ENCODE peak calls at places on chromosome 13, in ten cellular contexts. C, Q, F, X, U, S, W, G, B and K are unnamed samples.

GRCh38 chr13:28239374-28239773 is 101.0 kb downstream of the PAN3 start:
- DNase-seq in C (no peak), Q (no peak), F (no peak), X (no peak), U (no peak), S (no peak), W (no peak), G (no peak), B (no peak), K (no peak)

GRCh38 chr13:112768795-112769411 is 79.1 kb downstream of the ATP11A start:
- DNase-seq in C (no peak), Q (peak), F (no peak), X (no peak), U (no peak), S (no peak), W (no peak), G (no peak), B (no peak), K (no peak)

GRCh38 chr13:106143392-106143791 is 392.1 kb downstream of the EFNB2 start:
- DNase-seq in C (no peak), Q (peak), F (no peak), X (no peak), U (no peak), S (no peak), W (no peak), G (no peak), B (no peak), K (no peak)

GRCh38 chr13:52348983-52349780 is 56.8 kb downstream of the THSD1 start:
- DNase-seq in C (no peak), Q (peak), F (no peak), X (peak), U (no peak), S (no peak), W (no peak), G (no peak), B (no peak), K (no peak)

GRCh38 chr13:94323746-94324408 is 155.6 kb downstream of the DCT start:
- DNase-seq in C (no peak), Q (no peak), F (no peak), X (no peak), U (no peak), S (no peak), W (no peak), G (no peak), B (no peak), K (peak)

GRCh38 chr13:99265162-99265822 is 7.1 kb upstream of the GPR18 start:
- DNase-seq in C (no peak), Q (no peak), F (no peak), X (no peak), U (no peak), S (no peak), W (no peak), G (no peak), B (no peak), K (no peak)

GRCh38 chr13:106372199-106373160 is 163.0 kb downstream of the EFNB2 start:
- DNase-seq in C (no peak), Q (no peak), F (no peak), X (peak), U (no peak), S (no peak), W (no peak), G (no peak), B (no peak), K (no peak)

GRCh38 chr13:36549126-36549702 is 116.9 kb downstream of the CCNA1 start:
- DNase-seq in C (no peak), Q (no peak), F (no peak), X (no peak), U (no peak), S (no peak), W (no peak), G (no peak), B (no peak), K (no peak)

GRCh38 chr13:41565221-41565620 is 107.9 kb downstream of the RGCC start:
- DNase-seq in C (no peak), Q (no peak), F (no peak), X (peak), U (no peak), S (no peak), W (no peak), G (no peak), B (no peak), K (no peak)

GRCh38 chr13:46632171-46632570 is 79.2 kb downstream of the LRCH1 start:
- DNase-seq in C (no peak), Q (no peak), F (no peak), X (no peak), U (no peak), S (no peak), W (no peak), G (no peak), B (no peak), K (no peak)

GRCh38 chr13:75357576-75358295 is 124.2 kb downstream of the TBC1D4 start:
- DNase-seq in C (peak), Q (peak), F (no peak), X (no peak), U (no peak), S (no peak), W (no peak), G (peak), B (no peak), K (peak)
- TF ChIP-seq CTCF in C (peak), Q (peak), F (no peak), X (peak), U (peak), S (no peak), W (no peak), G (peak), B (peak), K (peak)

DNA sequence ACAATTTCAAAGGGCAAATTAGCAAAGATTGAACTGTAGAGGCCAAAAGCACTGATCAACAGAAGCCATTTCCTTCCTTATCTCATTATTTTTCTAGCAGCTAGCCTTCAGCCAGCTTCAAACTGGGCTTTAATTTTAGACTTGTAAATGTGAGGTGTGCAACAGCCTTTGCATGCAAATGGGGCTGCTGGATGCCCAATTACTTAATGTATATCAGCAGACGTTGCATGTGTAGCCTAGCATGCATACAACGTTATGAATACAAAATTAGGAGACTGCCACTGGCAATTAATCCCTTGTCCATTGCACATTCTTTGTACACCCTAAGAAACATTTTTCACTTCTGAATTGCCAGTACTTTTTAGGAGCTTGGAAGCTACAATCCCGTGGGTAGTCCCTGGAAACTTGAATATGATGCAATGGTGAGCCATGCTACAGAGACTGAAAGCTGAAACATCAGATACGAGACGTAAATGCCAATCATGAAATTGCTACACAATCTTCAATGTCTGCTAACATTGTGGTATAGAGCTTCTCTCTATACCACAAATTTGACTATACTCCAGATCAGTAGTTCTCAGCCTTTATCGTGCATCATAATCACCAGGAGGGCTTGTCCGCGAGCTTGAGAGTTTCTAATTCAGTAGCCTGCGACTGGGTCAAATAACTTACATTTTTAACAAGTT is 20.2 kb downstream of the EPSTI1 start:
- DNase-seq in C (no peak), Q (no peak), F (no peak), X (peak), U (no peak), S (no peak), W (no peak), G (no peak), B (no peak), K (no peak)
- H3K4me3 ChIP-seq in C (no peak), Q (no peak), F (no peak), X (no peak), U (no peak), S (no peak), W (no peak), G (no peak), B (no peak), K (no peak)

GRCh38 chr13:81795710-81796109 is 1454.8 kb upstream of the SPRY2 start:
- DNase-seq in C (no peak), Q (no peak), F (no peak), X (no peak), U (no peak), S (no peak), W (no peak), G (no peak), B (no peak), K (no peak)

DNA sequence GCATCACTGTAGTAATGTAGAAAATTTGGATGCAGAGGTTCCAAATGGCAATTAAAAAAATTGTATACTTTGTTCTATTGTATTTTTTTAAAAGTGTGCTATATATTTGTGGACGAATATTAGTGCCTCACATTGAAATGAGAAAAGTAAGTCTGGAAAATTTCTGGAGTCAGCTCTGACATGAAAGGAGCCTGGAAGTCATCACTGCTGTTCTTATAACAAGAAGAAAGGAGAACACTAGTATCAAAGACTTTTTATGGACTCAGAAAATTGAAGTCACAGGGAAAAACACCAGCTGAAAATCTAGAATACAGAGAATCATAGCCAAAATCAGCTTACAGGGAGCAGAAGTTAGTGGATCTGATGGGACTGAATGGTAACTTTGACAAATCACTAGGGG is 1450.7 kb upstream of the SPRY2 start:
- DNase-seq in C (no peak), Q (no peak), F (no peak), X (no peak), U (no peak), S (no peak), W (no peak), G (peak), B (no peak), K (no peak)
- TF ChIP-seq CTCF in C (no peak), Q (no peak), F (no peak), X (no peak), U (no peak), S (no peak), W (no peak), G (no peak), B (no peak), K (no peak)

GRCh38 chr13:44932850-44933251 is 56.4 kb downstream of the NUFIP1 start:
- DNase-seq in C (no peak), Q (peak), F (no peak), X (peak), U (no peak), S (no peak), W (no peak), G (no peak), B (no peak), K (no peak)

GRCh38 chr13:44929691-44930090 is 59.6 kb downstream of the NUFIP1 start:
- DNase-seq in C (no peak), Q (no peak), F (no peak), X (no peak), U (no peak), S (no peak), W (no peak), G (no peak), B (no peak), K (no peak)

GRCh38 chr13:44932171-44932849 is 57.0 kb downstream of the NUFIP1 start:
- DNase-seq in C (no peak), Q (peak), F (no peak), X (peak), U (no peak), S (no peak), W (no peak), G (no peak), B (no peak), K (no peak)

GRCh38 chr13:44930280-44930679 is 59.0 kb downstream of the NUFIP1 start:
- DNase-seq in C (no peak), Q (no peak), F (no peak), X (no peak), U (no peak), S (no peak), W (no peak), G (no peak), B (no peak), K (no peak)

GRCh38 chr13:44930907-44931676 is 58.2 kb downstream of the NUFIP1 start:
- DNase-seq in C (no peak), Q (peak), F (no peak), X (no peak), U (no peak), S (no peak), W (no peak), G (no peak), B (no peak), K (no peak)
- H3K4me3 ChIP-seq in C (no peak), Q (no peak), F (no peak), X (no peak), U (no peak), S (no peak), W (no peak), G (no peak), B (no peak), K (no peak)

GRCh38 chr13:104314926-104315535 is 1248.8 kb upstream of the SLC10A2 start:
- DNase-seq in C (no peak), Q (peak), F (no peak), X (no peak), U (no peak), S (no peak), W (no peak), G (no peak), B (no peak), K (no peak)

GRCh38 chr13:104320446-104320845 is 1254.2 kb upstream of the SLC10A2 start:
- DNase-seq in C (no peak), Q (no peak), F (no peak), X (no peak), U (no peak), S (no peak), W (no peak), G (no peak), B (no peak), K (no peak)

GRCh38 chr13:104321756-104322155 is 1255.5 kb upstream of the SLC10A2 start:
- DNase-seq in C (no peak), Q (no peak), F (no peak), X (no peak), U (no peak), S (no peak), W (no peak), G (no peak), B (no peak), K (no peak)

GRCh38 chr13:104315606-104316005 is 1249.4 kb upstream of the SLC10A2 start:
- DNase-seq in C (no peak), Q (peak), F (no peak), X (no peak), U (no peak), S (no peak), W (no peak), G (no peak), B (no peak), K (no peak)

DNA sequence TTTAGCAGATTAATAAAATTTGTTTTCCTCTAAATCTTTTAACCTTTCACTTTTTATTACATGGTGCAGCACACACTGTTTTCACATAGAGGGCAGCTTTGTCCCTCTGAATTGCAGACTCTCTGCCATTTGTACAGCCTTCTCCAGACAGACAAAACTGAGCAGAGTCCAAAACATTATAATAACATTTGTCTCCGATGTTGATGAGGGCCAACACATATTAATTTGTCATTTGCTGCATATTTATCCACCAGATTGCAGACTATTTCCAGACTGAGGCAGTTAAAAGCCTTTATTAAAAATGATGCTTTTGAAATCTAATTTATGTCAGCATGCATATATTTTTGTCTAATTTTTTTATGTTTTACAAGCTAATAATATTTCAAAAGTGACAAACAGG is 1251.9 kb upstream of the SLC10A2 start:
- DNase-seq in C (peak), Q (peak), F (no peak), X (no peak), U (no peak), S (no peak), W (no peak), G (peak), B (no peak), K (no peak)
- TF ChIP-seq CTCF in C (peak), Q (peak), F (no peak), X (no peak), U (peak), S (no peak), W (no peak), G (peak), B (no peak), K (no peak)

DNA sequence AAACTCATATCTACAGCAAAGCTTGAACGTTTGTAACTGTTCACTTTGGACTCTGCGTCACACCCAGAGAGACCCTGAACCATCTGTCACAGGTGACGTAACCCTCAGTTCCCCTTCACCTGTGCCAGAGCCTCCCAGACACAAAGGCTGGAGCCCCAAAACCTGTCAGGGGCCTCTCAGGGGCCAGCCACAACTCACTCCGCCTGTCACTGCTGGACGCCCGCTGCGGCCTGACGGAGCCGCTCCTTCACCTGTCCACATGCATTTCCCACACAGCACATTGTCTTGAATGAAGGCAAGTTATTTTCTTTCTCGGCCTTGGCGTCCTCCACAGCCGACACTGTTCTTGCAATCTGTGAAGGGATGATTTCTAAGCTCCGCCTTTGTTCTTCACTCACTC is 7.9 kb downstream of the RASA3 start:
- DNase-seq in C (no peak), Q (no peak), F (no peak), X (no peak), U (no peak), S (no peak), W (no peak), G (no peak), B (no peak), K (no peak)
- H3K4me3 ChIP-seq in C (no peak), Q (no peak), F (no peak), X (no peak), U (no peak), S (no peak), W (no peak), G (no peak), B (no peak), K (no peak)